ENCODE peak calls at places on chromosomes 7 and 10, in six cellular contexts. H, P, Q, C, S and I are unnamed samples.
A peak's percentile ranks its signal among the peaks of the same experiment; 100 is the strongest.

GRCh38 chr10:117746541-117747195 is 204.1 kb downstream of the EMX2 start:
- DNase-seq in C (no peak), Q (no peak), H (no peak), S (no peak), P (no peak), I (no peak)

GRCh38 chr7:66283003-66283920 is 78.1 kb downstream of the TPST1 start:
- DNase-seq in S (no peak), Q (no peak), H (no peak), P (peak; percentile 64), C (peak; percentile 91), I (no peak)

GRCh38 chr7:107610353-107610752 is 30.3 kb downstream of the BCAP29 start:
- DNase-seq in Q (no peak), S (no peak), H (no peak), C (no peak), P (no peak), I (no peak)

GRCh38 chr7:42264702-42265101 is 27.7 kb upstream of the GLI3 start:
- DNase-seq in P (no peak), C (no peak), S (no peak), Q (no peak), H (no peak), I (no peak)

GRCh38 chr10:13734151-13734550 is 147.4 kb downstream of the PRPF18 start:
- DNase-seq in C (no peak), H (no peak), S (no peak), Q (no peak), P (no peak), I (no peak)

GRCh38 chr10:92530421-92530820 is 43.5 kb downstream of the IDE start:
- DNase-seq in S (no peak), Q (no peak), C (no peak), H (no peak), P (no peak), I (no peak)

GRCh38 chr7:158051372-158051760 is 536.3 kb downstream of the PTPRN2 start:
- DNase-seq in C (no peak), S (no peak), Q (no peak), P (no peak), H (no peak), I (no peak)

GRCh38 chr10:11527700-11528255 is 83.7 kb downstream of the USP6NL start:
- DNase-seq in H (no peak), S (no peak), Q (no peak), C (no peak), P (no peak), I (no peak)

GRCh38 chr10:97686301-97686961 is 610 bp downstream of the AVPI1 start:
- DNase-seq in S (no peak), P (no peak), H (no peak), Q (no peak), C (peak; percentile 13), I (no peak)

GRCh38 chr10:43892062-43892765 is 243.5 kb upstream of the ZNF32 start:
- DNase-seq in C (peak; percentile 17), Q (no peak), S (no peak), P (peak; percentile 52), H (no peak), I (no peak)

GRCh38 chr7:144057954-144058353 is 9.2 kb downstream of the OR2A5 start:
- DNase-seq in Q (no peak), S (no peak), C (peak; percentile 15), H (no peak), P (peak; percentile 13), I (no peak)

GRCh38 chr10:33706191-33706590 is 371.7 kb upstream of the NRP1 start:
- DNase-seq in C (peak; percentile 99), P (no peak), S (no peak), H (no peak), Q (no peak), I (no peak)

GRCh38 chr7:29401827-29402226 is 161.8 kb upstream of the PRR15 start:
- DNase-seq in C (no peak), Q (no peak), H (no peak), S (no peak), P (no peak), I (no peak)

GRCh38 chr10:9296206-9296605 is 1241.7 kb downstream of the GATA3 start:
- DNase-seq in C (peak; percentile 31), Q (no peak), H (no peak), P (no peak), S (no peak), I (no peak)

GRCh38 chr7:84790873-84791272 is 396.0 kb downstream of the SEMA3D start:
- DNase-seq in S (no peak), H (no peak), Q (no peak), C (peak; percentile 81), P (no peak), I (no peak)

GRCh38 chr10:7546365-7546967 is 120.3 kb downstream of the ITIH5 start:
- DNase-seq in P (no peak), H (no peak), Q (no peak), C (no peak), S (no peak), I (no peak)

GRCh38 chr7:4681218-4681851 is 760 bp upstream of the FOXK1 start:
- DNase-seq in P (no peak), Q (no peak), C (no peak), S (no peak), H (no peak), I (no peak)

GRCh38 chr10:113052076-113052830 is 102.2 kb downstream of the TCF7L2 start:
- DNase-seq in S (no peak), P (no peak), H (no peak), Q (no peak), C (peak; percentile 62), I (no peak)

GRCh38 chr10:129332476-129332875 is 134.6 kb upstream of the MGMT start:
- DNase-seq in C (peak; percentile 2), H (no peak), S (no peak), P (no peak), Q (no peak), I (no peak)

GRCh38 chr10:42980553-42981357 is 96.1 kb upstream of the RET start:
- DNase-seq in P (no peak), S (no peak), H (no peak), Q (no peak), C (no peak), I (no peak)

GRCh38 chr7:27947581-27948278 is 207.8 kb downstream of the TAX1BP1 start:
- DNase-seq in H (no peak), C (peak; percentile 34), S (peak; percentile 21), Q (no peak), P (no peak), I (no peak)

GRCh38 chr10:5462841-5463293 is 36.5 kb downstream of the CALML5 start:
- DNase-seq in Q (no peak), H (no peak), P (no peak), S (no peak), C (no peak), I (no peak)

GRCh38 chr7:102248456-102249395 is 37.9 kb upstream of the SH2B2 start:
- DNase-seq in S (no peak), P (no peak), H (no peak), Q (no peak), C (no peak), I (no peak)

GRCh38 chr7:157827045-157827862 is 490.4 kb downstream of the DNAJB6 start:
- DNase-seq in H (no peak), P (no peak), S (no peak), C (no peak), Q (no peak), I (no peak)

GRCh38 chr10:34933676-34934075 is 118.6 kb upstream of the PARD3 start:
- DNase-seq in C (peak; percentile 47), Q (peak; percentile 22), P (no peak), H (no peak), S (peak; percentile 9), I (no peak)

GRCh38 chr7:73833251-73833919 is 2.6 kb downstream of the CLDN4 start:
- DNase-seq in H (no peak), P (peak; percentile 9), S (no peak), Q (no peak), C (no peak), I (no peak)

GRCh38 chr10:20415684-20416083 is 481.4 kb downstream of the NEBL start:
- DNase-seq in Q (no peak), P (no peak), H (no peak), C (no peak), S (no peak), I (no peak)

GRCh38 chr10:77069020-77069419 is 568.6 kb downstream of the KCNMA1 start:
- DNase-seq in P (no peak), Q (no peak), S (no peak), H (no peak), C (no peak), I (no peak)

GRCh38 chr10:28951484-28951883 is 274.2 kb downstream of the BAMBI start:
- DNase-seq in C (no peak), H (no peak), P (no peak), S (no peak), Q (no peak), I (peak; percentile 2)

GRCh38 chr7:2357165-2357564 is 2.5 kb downstream of the EIF3B start:
- DNase-seq in H (no peak), C (peak; percentile 59), P (no peak), S (no peak), Q (no peak), I (no peak)

GRCh38 chr7:132455306-132455705 is 121.0 kb downstream of the PLXNA4 start:
- DNase-seq in C (no peak), H (no peak), P (no peak), Q (no peak), S (no peak), I (no peak)